ENCODE peak calls at places on chromosome 2, in four cellular contexts. N, L, H and P are unnamed samples.
A peak's percentile ranks its signal among the peaks of the same experiment; 100 is the strongest.

GRCh38 chr2:23249348-23249747 is 135.6 kb upstream of the KLHL29 start:
- DNase-seq in N (no peak), L (no peak), H (no peak), P (no peak)

GRCh38 chr2:232666051-232666805 is 30.9 kb upstream of the GIGYF2 start:
- DNase-seq in L (no peak), H (no peak), N (no peak), P (no peak)

GRCh38 chr2:174510583-174511189 is 23.9 kb upstream of the GPR155 start:
- DNase-seq in N (peak; percentile 17), L (peak; percentile 40), H (no peak), P (peak; percentile 26)

GRCh38 chr2:104733544-104733943 is 120.4 kb upstream of the POU3F3 start:
- DNase-seq in H (no peak), N (no peak), L (no peak), P (no peak)

GRCh38 chr2:216918088-216918680 is 58.3 kb upstream of the TNP1 start:
- DNase-seq in L (peak; percentile 52), N (peak; percentile 49), H (no peak), P (peak; percentile 68)

GRCh38 chr2:105037572-105038382 is at the start of gene MRPS9:
- DNase-seq in H (peak; percentile 98), N (peak; percentile 97), L (peak; percentile 90), P (peak; percentile 96)

GRCh38 chr2:162243305-162243693 is at the start of gene FAP:
- DNase-seq in H (peak; percentile 4), L (peak; percentile 86), N (peak; percentile 90), P (peak; percentile 93)

GRCh38 chr2:147260243-147260642 is 584.6 kb upstream of the ACVR2A start:
- DNase-seq in L (no peak), N (no peak), H (no peak), P (no peak)

GRCh38 chr2:68774569-68775271 is 40.1 kb downstream of the ARHGAP25 start:
- DNase-seq in L (no peak), H (peak; percentile 93), N (peak; percentile 91), P (peak; percentile 13)

GRCh38 chr2:235142588-235142987 is 190.8 kb downstream of the SH3BP4 start:
- DNase-seq in L (no peak), N (no peak), H (no peak), P (no peak)

GRCh38 chr2:108330971-108331370 is 42.3 kb downstream of the SULT1C2 start:
- DNase-seq in N (peak; percentile 23), H (peak; percentile 3), L (no peak), P (no peak)

GRCh38 chr2:236512902-236513433 is 56.7 kb upstream of the ACKR3 start:
- DNase-seq in L (peak; percentile 5), N (peak; percentile 57), H (peak; percentile 47), P (peak; percentile 56)

GRCh38 chr2:203016716-203017115 is 2.0 kb downstream of the NBEAL1 start:
- DNase-seq in L (no peak), H (no peak), N (no peak), P (no peak)

GRCh38 chr2:127411609-127412370 is 6.4 kb upstream of the PROC start:
- DNase-seq in L (no peak), N (no peak), H (peak; percentile 91), P (no peak)

GRCh38 chr2:65334714-65335113 is 97.7 kb downstream of the SPRED2 start:
- DNase-seq in L (no peak), H (no peak), N (no peak), P (no peak)

GRCh38 chr2:66435549-66435875 is 587 bp downstream of the MEIS1 start:
- DNase-seq in L (no peak), H (no peak), N (peak; percentile 55), P (no peak)

GRCh38 chr2:216078776-216079175 is 2.8 kb downstream of the PECR start:
- DNase-seq in H (no peak), L (no peak), N (peak; percentile 21), P (no peak)

GRCh38 chr2:98778741-98779483 is 48.0 kb upstream of the MGAT4A start:
- DNase-seq in H (no peak), N (no peak), L (no peak), P (no peak)

GRCh38 chr2:10405441-10405840 is 42.7 kb downstream of the ODC1 start:
- DNase-seq in L (peak; percentile 88), H (no peak), N (peak; percentile 87), P (peak; percentile 96)

GRCh38 chr2:36444206-36444605 is 88.6 kb downstream of the CRIM1 start:
- DNase-seq in N (no peak), L (no peak), H (no peak), P (peak; percentile 73)

GRCh38 chr2:138846216-138846821 is 66.1 kb upstream of the NXPH2 start:
- DNase-seq in L (no peak), H (peak; percentile 37), N (peak; percentile 35), P (peak; percentile 2)

GRCh38 chr2:6418316-6418715 is 447.4 kb downstream of the CMPK2 start:
- DNase-seq in N (no peak), L (no peak), H (no peak), P (no peak)

GRCh38 chr2:241882090-241882625 is 12.6 kb downstream of the RTP5 start:
- DNase-seq in L (no peak), N (no peak), H (no peak), P (no peak)

GRCh38 chr2:17747684-17748452 is 5.7 kb downstream of the SMC6 start:
- DNase-seq in L (no peak), H (no peak), N (no peak), P (no peak)

GRCh38 chr2:105034170-105034569 is 3.7 kb upstream of the MRPS9 start:
- DNase-seq in N (no peak), H (no peak), L (no peak), P (no peak)

GRCh38 chr2:134134313-134134706 is 119.6 kb upstream of the MGAT5 start:
- DNase-seq in L (no peak), N (no peak), H (no peak), P (no peak)

GRCh38 chr2:126042089-126042488 is 613.9 kb upstream of the GYPC start:
- DNase-seq in L (no peak), N (no peak), H (no peak), P (no peak)

GRCh38 chr2:119523383-119523958 is 812 bp downstream of the SCTR start:
- DNase-seq in N (no peak), L (no peak), H (no peak), P (no peak)

GRCh38 chr2:85840091-85840490 is 48.7 kb downstream of the ST3GAL5 start:
- DNase-seq in H (peak; percentile 58), N (no peak), L (no peak), P (no peak)

GRCh38 chr2:133489641-133490411 is 78.4 kb downstream of the NCKAP5 start:
- DNase-seq in N (peak; percentile 60), L (no peak), H (no peak), P (peak; percentile 47)

GRCh38 chr2:217695033-217695520 is 307.7 kb downstream of the TNS1 start:
- DNase-seq in L (no peak), H (peak; percentile 79), N (peak; percentile 82), P (peak; percentile 93)

GRCh38 chr2:157761520-157761919 is 114.6 kb downstream of the ACVR1 start:
- DNase-seq in H (no peak), L (no peak), N (no peak), P (no peak)

GRCh38 chr2:41967426-41968181 is 80.2 kb upstream of the PKDCC start:
- DNase-seq in H (peak; percentile 48), L (no peak), N (no peak), P (peak; percentile 47)

GRCh38 chr2:33215299-33215698 is 261.1 kb upstream of the RASGRP3 start:
- DNase-seq in L (peak; percentile 78), N (peak; percentile 89), H (no peak), P (peak; percentile 96)

GRCh38 chr2:164015328-164016123 is 279.7 kb upstream of the FIGN start:
- DNase-seq in N (peak; percentile 21), L (no peak), H (no peak), P (peak; percentile 95)

GRCh38 chr2:27350106-27350693 is 6.4 kb downstream of the GTF3C2 start:
- DNase-seq in L (no peak), N (no peak), H (no peak), P (no peak)